ENCODE peak calls at places on chromosomes 11 and 22, in six cellular contexts. O is neuronal stem cell, T is H9, S is mesenchymal stem cell, N is H1, Z is trophoblast cell. K is an unnamed sample.

GRCh38 chr11:12287009-12287373 is 90.4 kb upstream of the PARVA start:
- DNase-seq in O (no peak), T (no peak), S (peak; percentile 97), N (peak; percentile 31), Z (peak; percentile 73), K (peak; percentile 96)

GRCh38 chr22:45009881-45010531 is at the start of gene PHF21B:
- DNase-seq in O (peak; percentile 86), T (peak; percentile 82), S (peak; percentile 38), N (peak; percentile 91), Z (no peak), K (peak; percentile 22)

GRCh38 chr11:2643746-2644145 is 56.0 kb downstream of the KCNQ1OT1 start:
- DNase-seq in O (no peak), T (no peak), S (no peak), N (no peak), Z (no peak), K (no peak)

GRCh38 chr11:131749100-131749499 is 378.7 kb downstream of the NTM start:
- DNase-seq in O (no peak), T (no peak), S (peak; percentile 60), N (no peak), Z (no peak), K (peak; percentile 96)

GRCh38 chr11:46352063-46352841 is 5.0 kb downstream of the DGKZ start:
- DNase-seq in O (no peak), T (peak; percentile 82), S (peak; percentile 51), N (peak; percentile 92), Z (peak; percentile 73), K (no peak)

GRCh38 chr22:37905534-37906363 is at the start of gene MICALL1:
- DNase-seq in O (no peak), T (peak; percentile 59), S (peak; percentile 72), N (peak; percentile 84), Z (peak; percentile 82), K (peak; percentile 67)

GRCh38 chr11:93875637-93876036 is 25.2 kb upstream of the VSTM5 start:
- DNase-seq in O (no peak), T (no peak), S (no peak), N (no peak), Z (no peak), K (no peak)

GRCh38 chr11:70505331-70505731 is 107.0 kb downstream of the CTTN start:
- DNase-seq in O (no peak), T (no peak), S (no peak), N (no peak), Z (no peak), K (no peak)

GRCh38 chr11:110091995-110092576 is 1.1 kb upstream of the ZC3H12C start:
- DNase-seq in O (no peak), T (no peak), S (no peak), N (no peak), Z (no peak), K (no peak)

GRCh38 chr22:23705358-23705757 is 14.5 kb downstream of the RGL4 start:
- DNase-seq in O (no peak), T (no peak), S (no peak), N (no peak), Z (no peak), K (no peak)

GRCh38 chr22:43482310-43482625 is 70.5 kb downstream of the MPPED1 start:
- DNase-seq in O (no peak), T (no peak), S (no peak), N (no peak), Z (no peak), K (no peak)

GRCh38 chr22:50014655-50015401 is 2.3 kb upstream of the IL17REL start:
- DNase-seq in O (no peak), T (peak; percentile 28), S (no peak), N (peak; percentile 54), Z (no peak), K (no peak)

GRCh38 chr11:75233688-75234295 is 6.8 kb upstream of the TPBGL start:
- DNase-seq in O (peak; percentile 87), T (peak; percentile 73), S (peak; percentile 68), N (peak; percentile 72), Z (peak; percentile 64), K (peak; percentile 54)

GRCh38 chr22:37910863-37911262 is 4.8 kb downstream of the MICALL1 start:
- DNase-seq in O (no peak), T (no peak), S (no peak), N (no peak), Z (no peak), K (no peak)

GRCh38 chr11:57798905-57799559 is 37.4 kb downstream of the CTNND1 start:
- DNase-seq in O (no peak), T (no peak), S (peak; percentile 31), N (no peak), Z (peak; percentile 28), K (peak; percentile 52)

GRCh38 chr11:57791321-57792059 is 29.9 kb downstream of the CTNND1 start:
- DNase-seq in O (no peak), T (peak; percentile 54), S (no peak), N (no peak), Z (peak; percentile 79), K (no peak)

GRCh38 chr11:57792870-57793269 is 31.3 kb downstream of the CTNND1 start:
- DNase-seq in O (no peak), T (no peak), S (peak; percentile 33), N (no peak), Z (no peak), K (no peak)

GRCh38 chr11:57792060-57792541 is 30.5 kb downstream of the CTNND1 start:
- DNase-seq in O (no peak), T (no peak), S (peak; percentile 71), N (no peak), Z (peak; percentile 64), K (peak; percentile 53)

DNA sequence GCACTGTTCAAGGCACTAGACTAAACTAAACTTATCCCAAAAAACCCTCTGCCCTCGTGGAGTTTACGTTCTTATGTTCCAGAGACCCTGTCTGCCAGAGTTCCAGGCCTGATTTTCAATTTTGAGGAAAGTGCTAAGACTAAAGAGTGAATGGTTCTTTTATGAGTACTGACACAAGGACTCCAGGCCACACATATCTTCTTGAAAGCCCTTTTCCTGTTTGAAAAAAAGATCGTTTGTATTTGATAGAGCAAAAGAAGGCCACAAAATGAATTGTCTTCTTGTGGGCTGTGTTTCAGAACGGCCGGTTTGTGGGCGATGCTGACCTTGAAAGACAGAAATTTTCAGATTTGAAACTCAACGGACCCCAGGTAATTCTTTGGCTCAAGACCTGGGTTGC is 32.1 kb downstream of the CTNND1 start:
- DNase-seq in O (no peak), T (no peak), S (no peak), N (no peak), Z (no peak), K (no peak)
- H3K4ac ChIP-seq in O (no peak overlapping the region), T (no peak overlapping the region), S (no peak overlapping the region), N (no peak overlapping the region), Z (peak overlapping the region; percentile 90), K (no peak overlapping the region)

GRCh38 chr11:4511846-4512245 is 29.4 kb downstream of the OR52K1 start:
- DNase-seq in O (no peak), T (no peak), S (no peak), N (no peak), Z (no peak), K (no peak)

GRCh38 chr11:4511267-4511666 is 28.8 kb downstream of the OR52K1 start:
- DNase-seq in O (no peak), T (no peak), S (no peak), N (no peak), Z (no peak), K (no peak)

DNA sequence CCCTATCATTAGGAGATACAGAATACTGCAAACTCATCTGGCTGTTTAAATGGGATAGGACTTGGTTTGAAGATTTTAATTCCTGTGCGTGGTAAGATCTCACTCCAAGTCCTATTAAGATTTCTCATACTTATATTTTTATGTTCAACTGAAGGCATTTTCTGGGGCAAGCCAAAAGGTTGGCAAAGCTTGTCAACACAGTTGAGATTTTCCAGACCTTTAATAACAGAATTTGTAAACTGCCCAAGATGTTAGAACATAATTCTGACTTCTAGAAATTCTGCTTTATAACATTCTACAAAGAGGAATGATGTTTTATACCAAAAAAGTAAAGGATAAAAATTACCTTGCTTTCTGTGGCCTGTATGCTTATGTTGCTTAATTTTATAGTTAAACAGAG is 30.8 kb upstream of the OR52M1 start:
- DNase-seq in O (no peak), T (no peak), S (no peak), N (no peak), Z (no peak), K (no peak)
- H3K9me3 ChIP-seq in O (no peaks in the 10 kb centered on the region), T (no peaks in the 10 kb centered on the region), S (no peaks in the 10 kb centered on the region), N (no peaks in the 10 kb centered on the region), Z (peaks cover 2% of the 10 kb centered on the region), K (no peaks in the 10 kb centered on the region)

DNA sequence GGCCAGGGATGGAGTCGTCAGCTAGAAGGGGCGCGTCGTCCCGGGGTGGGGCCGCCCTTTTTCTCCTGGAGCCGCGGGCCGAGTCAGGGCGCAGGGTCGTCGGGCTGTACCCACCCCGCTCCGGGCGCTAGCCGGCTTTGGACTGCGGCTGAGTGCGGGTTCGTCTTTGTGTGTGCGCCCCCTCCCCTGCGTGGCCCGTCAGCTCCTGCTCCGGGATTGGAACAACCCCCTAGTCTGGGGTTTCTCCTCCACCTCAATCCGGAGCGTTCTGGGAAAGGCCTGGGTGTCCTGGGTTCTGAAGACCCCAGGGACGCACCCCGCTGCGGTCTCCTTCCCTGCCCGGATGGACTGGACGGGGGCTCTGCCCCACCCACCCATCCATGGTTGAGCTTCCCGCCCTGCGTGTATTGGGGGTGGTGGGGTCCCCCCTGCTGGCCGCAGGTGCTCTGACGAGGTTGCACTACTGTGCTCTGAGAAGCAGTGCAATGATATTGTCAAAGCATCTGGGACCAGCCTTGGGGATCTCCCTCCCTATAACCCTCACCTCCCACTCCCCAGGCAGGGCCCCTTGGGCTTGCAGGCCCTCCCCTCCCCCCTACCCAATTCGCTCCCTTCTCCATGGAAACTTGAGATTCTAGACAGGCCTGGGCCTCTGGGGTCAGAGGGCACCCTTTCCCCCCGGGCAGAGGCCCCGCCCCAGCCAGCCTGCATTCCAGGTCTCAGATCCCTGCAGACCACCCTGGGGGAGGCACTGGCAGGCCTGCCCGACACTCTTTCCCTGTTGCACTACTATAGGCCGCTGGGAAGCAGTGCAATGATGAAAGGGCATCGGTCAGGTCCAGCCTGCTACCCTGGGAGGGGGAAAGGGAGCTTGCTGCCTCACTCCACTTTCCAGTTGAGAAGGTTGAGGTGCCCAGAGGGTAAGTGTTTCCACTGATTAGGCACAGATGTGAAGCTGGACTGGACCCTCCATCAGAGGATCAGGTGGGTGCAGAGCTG is 10.7 kb downstream of the SDF2L1 start:
- DNase-seq in O (peak; percentile 90), T (no peak), S (no peak), N (peak; percentile 67), Z (no peak), K (no peak)
- H3K4ac ChIP-seq in O (peak overlapping the region; percentile 99), T (no peak overlapping the region), S (peak overlapping the region; percentile 70), N (peak overlapping the region; percentile 32), Z (peak overlapping the region; percentile 94), K (peak overlapping the region; percentile 65)

DNA sequence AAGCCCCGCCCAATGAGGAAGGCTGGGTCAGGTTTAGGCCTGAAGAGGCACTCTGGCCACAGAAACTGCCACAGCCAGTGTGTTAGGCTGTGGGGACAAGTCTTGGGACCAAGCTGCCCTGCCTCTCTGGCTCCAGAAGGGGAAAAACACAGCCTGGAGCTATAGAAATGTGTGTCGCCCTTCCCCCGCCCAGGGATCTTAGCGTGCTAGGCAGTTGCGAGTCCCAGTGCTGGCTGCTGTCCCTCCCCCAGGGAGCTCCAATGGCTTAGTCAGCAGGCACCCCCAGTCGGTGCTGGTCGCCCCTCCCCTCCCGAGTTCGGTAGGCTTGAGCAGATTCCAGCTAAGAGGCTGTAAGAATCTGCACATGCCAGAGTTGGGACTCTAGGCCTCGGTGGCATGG is 99.5 kb upstream of the API5 start:
- DNase-seq in O (no peak), T (peak; percentile 81), S (no peak), N (peak; percentile 58), Z (no peak), K (no peak)
- H3K9me3 ChIP-seq in O (no peaks in the 10 kb centered on the region), T (no peaks in the 10 kb centered on the region), S (peaks cover 10% of the 10 kb centered on the region), N (no peaks in the 10 kb centered on the region), Z (peaks cover 2% of the 10 kb centered on the region), K (peaks cover 12% of the 10 kb centered on the region)